ENCODE peak calls at places on chromosomes 7 and 10, in six cellular contexts. O is ovary, K is WTC11, Z is iPS-NIHi11, H is KBM-7, D is endothelial cell of umbilical vein. A is an unnamed sample.

GRCh38 chr7:87672217-87672616 is 44.0 kb downstream of the RUNDC3B start:
- DNase-seq in O (no peak), K (no peak), Z (no peak), H (no peak), D (no peak), A (no peak)

GRCh38 chr7:28530175-28531142 is 118.1 kb downstream of the CREB5 start:
- DNase-seq in O (no peak), K (no peak), Z (peak), H (no peak), D (peak), A (no peak)

GRCh38 chr10:88318803-88319202 is 264.3 kb downstream of the RNLS start:
- DNase-seq in O (no peak), K (peak), Z (peak), H (peak), D (no peak), A (peak)

GRCh38 chr10:77715081-77715480 is 77.5 kb upstream of the KCNMA1 start:
- DNase-seq in O (no peak), K (no peak), Z (peak), H (no peak), D (no peak), A (no peak)

GRCh38 chr10:104025524-104025923 is 58.6 kb downstream of the SLK start:
- DNase-seq in O (no peak), K (no peak), Z (no peak), H (no peak), D (no peak), A (no peak)

GRCh38 chr7:41599760-41600159 is 103.1 kb downstream of the INHBA start:
- DNase-seq in O (no peak), K (peak), Z (peak), H (peak), D (no peak), A (peak)

GRCh38 chr7:51090411-51090810 is 226.2 kb downstream of the COBL start:
- DNase-seq in O (no peak), K (no peak), Z (no peak), H (no peak), D (no peak), A (peak)

GRCh38 chr10:50358411-50358810 is 107.1 kb upstream of the ASAH2 start:
- DNase-seq in O (no peak), K (no peak), Z (no peak), H (no peak), D (no peak), A (no peak)

GRCh38 chr10:32149257-32149955 is 93.2 kb upstream of the KIF5B start:
- DNase-seq in O (peak), K (no peak), Z (peak), H (peak), D (peak), A (peak)

GRCh38 chr7:72403677-72404076 is 8.5 kb downstream of the CALN1 start:
- DNase-seq in O (no peak), K (no peak), Z (no peak), H (no peak), D (no peak), A (no peak)

GRCh38 chr10:70662362-70663220 is 9.7 kb upstream of the ADAMTS14 start:
- DNase-seq in O (no peak), K (no peak), Z (no peak), H (no peak), D (no peak), A (no peak)

GRCh38 chr7:73515184-73515583 is 6.9 kb downstream of the BAZ1B start:
- DNase-seq in O (no peak), K (no peak), Z (no peak), H (peak), D (no peak), A (peak)